ENCODE peak calls at places on chromosomes 13 and 19, in five cellular contexts. S is BE2C; W is stimulated activated CD8-positive, alpha-beta memory T cell treated with anti-CD3 and anti-CD28 coated beads, Interleukin-12 subunit alpha, Interleukin-12 subunit beta, amount 100 ng/mL, for 1 hour; A is lower lobe of right lung; K is NCI-H2029 treated with DMSO at 0.1 percent for 48 hours. B is an unnamed sample.

GRCh38 chr13:110643768-110644421 is 28.6 kb downstream of the NAXD start:
- DNase-seq in S (no peak), W (no peak), A (no peak), K (no peak), B (no peak)

GRCh38 chr19:19750842-19751790 is 18.2 kb upstream of the ZNF14 start:
- DNase-seq in S (no peak), W (no peak), A (no peak), K (no peak), B (no peak)

GRCh38 chr19:30811397-30812098 is 439.4 kb downstream of the ZNF536 start:
- DNase-seq in S (no peak), W (no peak), A (no peak), K (no peak), B (no peak)

GRCh38 chr19:51124729-51125128 is at the start of gene SIGLEC9:
- DNase-seq in S (no peak), W (no peak), A (peak; percentile 79), K (no peak), B (no peak)

GRCh38 chr19:33748231-33748630 is 48.4 kb upstream of the KCTD15 start:
- DNase-seq in S (no peak), W (no peak), A (no peak), K (no peak), B (no peak)

GRCh38 chr13:106096661-106097092 is 438.8 kb downstream of the EFNB2 start:
- DNase-seq in S (no peak), W (no peak), A (no peak), K (no peak), B (peak; percentile 63)

GRCh38 chr19:50413531-50413930 is 5.2 kb upstream of the SPIB start:
- DNase-seq in S (no peak), W (no peak), A (no peak), K (no peak), B (no peak)

GRCh38 chr19:5951338-5951861 is 26.5 kb downstream of the RANBP3 start:
- DNase-seq in S (no peak), W (no peak), A (peak; percentile 54), K (no peak), B (no peak)

GRCh38 chr19:47047931-47048399 is 459 bp downstream of the TMEM160 start:
- DNase-seq in S (peak; percentile 86), W (peak; percentile 25), A (peak; percentile 89), K (peak; percentile 56), B (peak; percentile 79)

GRCh38 chr13:73416093-73416492 is 357.3 kb downstream of the KLF5 start:
- DNase-seq in S (no peak), W (no peak), A (no peak), K (no peak), B (no peak)

GRCh38 chr13:23828086-23828485 is 61.1 kb downstream of the MIPEP start:
- DNase-seq in S (no peak), W (no peak), A (no peak), K (no peak), B (no peak)

GRCh38 chr19:16060294-16060693 is 16.0 kb upstream of the TPM4 start:
- DNase-seq in S (no peak), W (no peak), A (no peak), K (no peak), B (no peak)

GRCh38 chr13:95204231-95204765 is 97.0 kb downstream of the ABCC4 start:
- DNase-seq in S (no peak), W (no peak), A (no peak), K (no peak), B (no peak)

GRCh38 chr13:114131581-114132418 is 623 bp downstream of the RASA3 start:
- DNase-seq in S (no peak), W (no peak), A (peak; percentile 62), K (no peak), B (no peak)

GRCh38 chr13:111513766-111514611 is 193.5 kb downstream of the TEX29 start:
- DNase-seq in S (no peak), W (no peak), A (no peak), K (no peak), B (no peak)

GRCh38 chr19:40055832-40056504 is at the start of gene ZNF780B:
- DNase-seq in S (peak; percentile 61), W (peak; percentile 48), A (peak; percentile 77), K (peak; percentile 30), B (peak; percentile 45)

GRCh38 chr13:99374169-99374991 is 67.2 kb upstream of the GPR183 start:
- DNase-seq in S (no peak), W (no peak), A (no peak), K (no peak), B (no peak)

GRCh38 chr13:33364192-33364591 is 78.6 kb upstream of the STARD13 start:
- DNase-seq in S (no peak), W (no peak), A (no peak), K (no peak), B (no peak)

GRCh38 chr19:18014197-18014596 is 6.2 kb downstream of the ARRDC2 start:
- DNase-seq in S (no peak), W (no peak), A (no peak), K (no peak), B (no peak)

GRCh38 chr19:364496-365287 is 20.1 kb upstream of the MIER2 start:
- DNase-seq in S (no peak), W (no peak), A (no peak), K (no peak), B (no peak)

GRCh38 chr13:95492044-95492801 is 60.3 kb upstream of the CLDN10 start:
- DNase-seq in S (peak; percentile 25), W (no peak), A (no peak), K (no peak), B (peak; percentile 66)

B was measured in MCF 10A.